ENCODE peak calls at places on chromosomes 3 and 15, in four cellular contexts. One of them, this sample, is unnamed.

GRCh38 chr15:58524247-58524646 is 92.5 kb downstream of the LIPC start:
- DNase-seq in GM10248: no peak
- DNase-seq in HCEC 1CT: no peak
- DNase-seq in activated T-helper 9 cell treated with anti-CD3 and anti-CD28 coated beads, Interleukin-2, amount 50 U/mL, for 16 hours: no peak
- DNase-seq in this sample: no peak

GRCh38 chr3:14144423-14145075 is 19.7 kb downstream of the TMEM43 start:
- DNase-seq in GM10248: peak
- DNase-seq in HCEC 1CT: peak
- DNase-seq in activated T-helper 9 cell treated with anti-CD3 and anti-CD28 coated beads, Interleukin-2, amount 50 U/mL, for 16 hours: peak
- DNase-seq in this sample: peak

GRCh38 chr3:4768521-4768920 is 210.7 kb upstream of the BHLHE40 start:
- DNase-seq in GM10248: no peak
- DNase-seq in HCEC 1CT: no peak
- DNase-seq in activated T-helper 9 cell treated with anti-CD3 and anti-CD28 coated beads, Interleukin-2, amount 50 U/mL, for 16 hours: no peak
- DNase-seq in this sample: no peak

GRCh38 chr3:114756506-114757279 is 390.4 kb downstream of the ZBTB20 start:
- DNase-seq in GM10248: peak
- DNase-seq in HCEC 1CT: peak
- DNase-seq in activated T-helper 9 cell treated with anti-CD3 and anti-CD28 coated beads, Interleukin-2, amount 50 U/mL, for 16 hours: no peak
- DNase-seq in this sample: peak

GRCh38 chr3:69558912-69559311 is 173.0 kb upstream of the FRMD4B start:
- DNase-seq in GM10248: no peak
- DNase-seq in HCEC 1CT: no peak
- DNase-seq in activated T-helper 9 cell treated with anti-CD3 and anti-CD28 coated beads, Interleukin-2, amount 50 U/mL, for 16 hours: no peak
- DNase-seq in this sample: no peak

GRCh38 chr15:63986751-63987341 is 59.4 kb downstream of the DAPK2 start:
- DNase-seq in GM10248: peak
- DNase-seq in HCEC 1CT: no peak
- DNase-seq in activated T-helper 9 cell treated with anti-CD3 and anti-CD28 coated beads, Interleukin-2, amount 50 U/mL, for 16 hours: no peak
- DNase-seq in this sample: peak

GRCh38 chr3:37457392-37458065 is 283.1 kb upstream of the LRRFIP2 start:
- DNase-seq in GM10248: no peak
- DNase-seq in HCEC 1CT: no peak
- DNase-seq in activated T-helper 9 cell treated with anti-CD3 and anti-CD28 coated beads, Interleukin-2, amount 50 U/mL, for 16 hours: no peak
- DNase-seq in this sample: no peak

GRCh38 chr3:59818033-59818936 is 768.5 kb upstream of the CFAP20DC start:
- DNase-seq in GM10248: no peak
- DNase-seq in HCEC 1CT: peak
- DNase-seq in activated T-helper 9 cell treated with anti-CD3 and anti-CD28 coated beads, Interleukin-2, amount 50 U/mL, for 16 hours: no peak
- DNase-seq in this sample: no peak

GRCh38 chr15:90691369-90691768 is 25.8 kb upstream of the BLM start:
- DNase-seq in GM10248: no peak
- DNase-seq in HCEC 1CT: no peak
- DNase-seq in activated T-helper 9 cell treated with anti-CD3 and anti-CD28 coated beads, Interleukin-2, amount 50 U/mL, for 16 hours: no peak
- DNase-seq in this sample: no peak

GRCh38 chr15:41285285-41285684 is 47.1 kb downstream of the OIP5 start:
- DNase-seq in GM10248: no peak
- DNase-seq in HCEC 1CT: no peak
- DNase-seq in activated T-helper 9 cell treated with anti-CD3 and anti-CD28 coated beads, Interleukin-2, amount 50 U/mL, for 16 hours: no peak
- DNase-seq in this sample: no peak

GRCh38 chr3:40754966-40755365 is 230.2 kb downstream of the ZNF621 start:
- DNase-seq in GM10248: no peak
- DNase-seq in HCEC 1CT: no peak
- DNase-seq in activated T-helper 9 cell treated with anti-CD3 and anti-CD28 coated beads, Interleukin-2, amount 50 U/mL, for 16 hours: no peak
- DNase-seq in this sample: no peak

GRCh38 chr3:83928391-83928790 is 1030.4 kb upstream of the CADM2 start:
- DNase-seq in GM10248: no peak
- DNase-seq in HCEC 1CT: no peak
- DNase-seq in activated T-helper 9 cell treated with anti-CD3 and anti-CD28 coated beads, Interleukin-2, amount 50 U/mL, for 16 hours: no peak
- DNase-seq in this sample: no peak